ENCODE peak calls at places on chromosome 11, in seven cellular contexts. L, F, I, C, R, B and X are unnamed samples.
A peak's percentile ranks its signal among the peaks of the same experiment; 100 is the strongest.

GRCh38 chr11:104968856-104969776 is 742 bp upstream of the CASP4 start:
- DNase-seq in L (no peak), F (no peak), I (no peak), C (peak; percentile 34), R (peak; percentile 40), B (peak; percentile 7), X (peak; percentile 48)

GRCh38 chr11:88169881-88170280 is 5.4 kb downstream of the RAB38 start:
- DNase-seq in L (no peak), F (no peak), I (no peak), C (no peak), R (no peak), B (no peak), X (no peak)

GRCh38 chr11:132911186-132911585 is 621.1 kb downstream of the OPCML start:
- DNase-seq in L (no peak), F (no peak), I (peak; percentile 31), C (no peak), R (no peak), B (no peak), X (no peak)

GRCh38 chr11:6667733-6668374 is 12.2 kb upstream of the DCHS1 start:
- DNase-seq in L (no peak), F (no peak), I (peak; percentile 18), C (no peak), R (no peak), B (no peak), X (no peak)

GRCh38 chr11:124868322-124869274 is 3.4 kb downstream of the ROBO3 start:
- DNase-seq in L (no peak), F (no peak), I (no peak), C (peak; percentile 41), R (no peak), B (no peak), X (peak; percentile 62)

GRCh38 chr11:112459001-112459400 is 198.3 kb upstream of the PLET1 start:
- DNase-seq in L (no peak), F (no peak), I (no peak), C (no peak), R (no peak), B (no peak), X (no peak)

GRCh38 chr11:45436118-45436517 is 150.0 kb upstream of the SYT13 start:
- DNase-seq in L (no peak), F (no peak), I (no peak), C (no peak), R (no peak), B (no peak), X (no peak)

GRCh38 chr11:122085264-122085663 is 30.8 kb downstream of the BLID start:
- DNase-seq in L (no peak), F (no peak), I (peak; percentile 90), C (no peak), R (no peak), B (no peak), X (no peak)

GRCh38 chr11:61082161-61082870 is 20.0 kb upstream of the CD5 start:
- DNase-seq in L (no peak), F (no peak), I (no peak), C (no peak), R (no peak), B (no peak), X (no peak)

GRCh38 chr11:116826751-116827431 is 2.8 kb upstream of the APOC3 start:
- DNase-seq in L (no peak), F (no peak), I (no peak), C (no peak), R (no peak), B (no peak), X (no peak)

GRCh38 chr11:85823816-85824215 is 12.9 kb upstream of the SYTL2 start:
- DNase-seq in L (no peak), F (no peak), I (no peak), C (no peak), R (no peak), B (no peak), X (no peak)

GRCh38 chr11:120385690-120386089 is 49.5 kb downstream of the ARHGEF12 start:
- DNase-seq in L (no peak), F (no peak), I (no peak), C (no peak), R (no peak), B (no peak), X (no peak)

GRCh38 chr11:22522225-22522624 is 103.4 kb downstream of the FANCF start:
- DNase-seq in L (no peak), F (no peak), I (no peak), C (no peak), R (no peak), B (no peak), X (no peak)

GRCh38 chr11:124863137-124863825 is 2.0 kb upstream of the ROBO3 start:
- DNase-seq in L (no peak), F (peak; percentile 70), I (no peak), C (peak; percentile 44), R (no peak), B (peak; percentile 37), X (no peak)

GRCh38 chr11:109033627-109034340 is 368.9 kb downstream of the DDX10 start:
- DNase-seq in L (no peak), F (no peak), I (peak; percentile 98), C (no peak), R (no peak), B (no peak), X (no peak)

GRCh38 chr11:23988381-23989006 is 508.4 kb upstream of the LUZP2 start:
- DNase-seq in L (no peak), F (no peak), I (peak; percentile 79), C (no peak), R (no peak), B (no peak), X (no peak)

GRCh38 chr11:2825886-2826678 is 59.5 kb downstream of the CDKN1C start:
- DNase-seq in L (no peak), F (no peak), I (peak; percentile 94), C (no peak), R (peak; percentile 76), B (peak; percentile 81), X (peak; percentile 63)

GRCh38 chr11:115925568-115925904 is 421.3 kb upstream of the CADM1 start:
- DNase-seq in L (no peak), F (no peak), I (no peak), C (no peak), R (no peak), B (no peak), X (no peak)

GRCh38 chr11:100672483-100673038 is 14.5 kb upstream of the ARHGAP42 start:
- DNase-seq in L (no peak), F (no peak), I (no peak), C (no peak), R (no peak), B (no peak), X (no peak)

GRCh38 chr11:47923667-47924066 is 56.7 kb upstream of the PTPRJ start:
- DNase-seq in L (no peak), F (no peak), I (no peak), C (no peak), R (peak; percentile 21), B (peak; percentile 48), X (peak; percentile 52)

GRCh38 chr11:101487775-101488174 is 96.0 kb downstream of the TRPC6 start:
- DNase-seq in L (no peak), F (no peak), I (no peak), C (no peak), R (no peak), B (no peak), X (no peak)

GRCh38 chr11:108511851-108512474 is 13.8 kb upstream of the POGLUT3 start:
- DNase-seq in L (no peak), F (no peak), I (peak; percentile 73), C (no peak), R (no peak), B (no peak), X (no peak)

GRCh38 chr11:13183094-13183825 is 94.3 kb upstream of the BMAL1 start:
- DNase-seq in L (no peak), F (no peak), I (peak; percentile 59), C (no peak), R (no peak), B (peak; percentile 15), X (no peak)
- TF ChIP-seq CTCF in L (peak; percentile 65), F (peak; percentile 54), I (peak; percentile 62), C (peak; percentile 8), R (peak; percentile 40), B (peak; percentile 38), X (no peak)

DNA sequence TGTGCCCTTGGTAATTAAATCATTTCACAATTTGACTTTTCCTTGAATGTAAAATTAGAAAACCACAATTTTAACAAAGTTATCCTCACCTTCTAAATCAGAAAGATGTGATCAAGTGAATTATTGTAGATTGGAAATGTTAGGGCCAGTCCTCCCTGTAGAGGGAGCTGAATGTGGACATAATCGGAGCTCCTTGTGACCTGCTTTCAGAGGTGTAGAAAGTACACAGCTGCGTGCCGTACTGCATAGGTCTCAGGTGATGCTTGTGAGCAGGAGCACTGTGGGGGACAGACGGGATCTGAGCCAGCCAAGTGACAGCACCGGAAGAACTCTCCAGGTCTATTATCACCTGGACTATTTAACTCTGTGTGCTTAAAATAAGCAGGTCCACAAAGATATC is 338.0 kb downstream of the AASDHPPT start:
- DNase-seq in L (no peak), F (no peak), I (no peak), C (no peak), R (no peak), B (no peak), X (no peak)
- TF ChIP-seq CTCF in L (no peak), F (no peak), I (no peak), C (no peak), R (no peak), B (no peak), X (no peak)

GRCh38 chr11:59427068-59427382 is 812 bp upstream of the OR5A2 start:
- DNase-seq in L (no peak), F (no peak), I (no peak), C (no peak), R (no peak), B (no peak), X (no peak)

GRCh38 chr11:59426361-59427067 is at the start of gene OR5A2:
- DNase-seq in L (no peak), F (no peak), I (no peak), C (peak; percentile 22), R (no peak), B (no peak), X (no peak)

GRCh38 chr11:59425131-59425530 is 1.1 kb downstream of the OR5A2 start:
- DNase-seq in L (no peak), F (no peak), I (no peak), C (no peak), R (no peak), B (no peak), X (no peak)

GRCh38 chr11:59429924-59430516 is 3.8 kb upstream of the OR5A2 start:
- DNase-seq in L (peak; percentile 52), F (no peak), I (peak; percentile 12), C (peak; percentile 18), R (no peak), B (peak; percentile 69), X (peak; percentile 20)
- TF ChIP-seq CTCF in L (peak; percentile 84), F (peak; percentile 90), I (peak; percentile 55), C (peak; percentile 82), R (peak; percentile 45), B (peak; percentile 41), X (peak; percentile 45)

DNA sequence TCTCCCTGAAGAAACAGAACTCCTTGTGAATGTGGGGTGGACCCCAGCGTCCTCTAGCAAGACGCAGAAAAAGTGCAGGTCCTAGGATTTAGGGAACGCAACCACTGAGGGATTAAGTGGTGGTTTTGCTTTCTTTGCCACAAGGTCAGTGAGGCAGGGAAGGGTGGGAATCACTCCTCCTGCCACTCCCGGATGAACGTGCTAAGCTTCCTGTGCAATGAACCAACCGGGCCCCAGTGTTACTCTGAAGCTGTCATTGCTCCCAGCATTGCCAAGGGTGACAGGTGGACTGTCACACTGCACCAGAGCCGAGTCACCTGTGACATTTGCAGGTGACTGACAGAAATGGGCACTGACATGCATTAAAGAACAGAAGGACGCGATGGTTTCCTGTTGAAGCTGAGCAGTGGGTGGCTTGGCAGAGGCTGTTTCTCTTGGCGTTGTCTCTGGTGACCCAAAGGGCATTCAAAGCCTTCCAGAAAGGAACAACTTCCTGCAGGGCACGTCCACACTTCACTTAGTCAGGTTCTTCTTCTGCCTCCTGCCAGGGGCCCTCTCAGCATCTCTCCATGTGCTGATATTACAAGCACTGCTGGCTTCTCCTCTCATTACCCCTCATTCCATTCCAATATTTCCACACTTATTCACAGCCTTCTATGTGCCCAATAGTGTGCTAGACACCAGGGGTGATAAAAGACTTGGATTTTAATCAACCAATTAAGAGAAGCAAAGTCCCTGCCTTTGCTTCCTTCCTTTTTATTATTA is 9.7 kb downstream of the KIRREL3 start:
- DNase-seq in L (no peak), F (no peak), I (no peak), C (no peak), R (no peak), B (no peak), X (no peak)
- TF ChIP-seq CTCF in L (peak; percentile 39), F (no peak), I (no peak), C (no peak), R (no peak), B (no peak), X (no peak)